ENCODE peak calls at places on chromosomes 5 and 9, in six cellular contexts. U, L, E, R, M and Q are unnamed samples.

GRCh38 chr5:174310243-174310642 is 264.7 kb downstream of the NSG2 start:
- DNase-seq in R (no peak), E (no peak), U (no peak), L (no peak), M (no peak), Q (no peak)

GRCh38 chr9:127755558-127756060 is 20.5 kb upstream of the TOR2A start:
- DNase-seq in L (no peak), M (no peak), U (no peak), E (no peak), R (no peak), Q (no peak)

GRCh38 chr5:1476181-1476966 is 31.1 kb upstream of the SLC6A3 start:
- DNase-seq in R (no peak), E (no peak), M (no peak), U (no peak), L (no peak), Q (no peak)

GRCh38 chr5:172491481-172491880 is 37.2 kb upstream of the SH3PXD2B start:
- DNase-seq in E (peak; percentile 28), M (no peak), L (no peak), R (no peak), U (no peak), Q (no peak)

GRCh38 chr9:73270967-73271722 is 119.5 kb downstream of the ANXA1 start:
- DNase-seq in R (peak; percentile 77), U (peak; percentile 93), L (peak; percentile 75), E (no peak), M (peak; percentile 93), Q (peak; percentile 61)

GRCh38 chr9:19807182-19807892 is 18.5 kb upstream of the SLC24A2 start:
- DNase-seq in M (no peak), U (no peak), E (no peak), R (no peak), L (no peak), Q (no peak)

GRCh38 chr5:154829589-154830218 is 20.7 kb downstream of the FAXDC2 start:
- DNase-seq in M (peak; percentile 23), U (peak; percentile 38), R (peak; percentile 90), L (no peak), E (no peak), Q (peak; percentile 81)

GRCh38 chr5:174581483-174581882 is 142.9 kb upstream of the MSX2 start:
- DNase-seq in U (no peak), E (peak; percentile 5), L (peak; percentile 9), M (no peak), R (peak; percentile 49), Q (no peak)

GRCh38 chr5:13957032-13957645 is 12.7 kb upstream of the DNAH5 start:
- DNase-seq in E (peak; percentile 41), U (peak; percentile 59), L (peak; percentile 54), R (peak; percentile 91), M (peak; percentile 40), Q (peak; percentile 11)

GRCh38 chr5:175206651-175207050 is 237.3 kb downstream of the DRD1 start:
- DNase-seq in R (peak; percentile 8), E (no peak), L (no peak), U (no peak), M (no peak), Q (no peak)

GRCh38 chr5:74007193-74007592 is 381.2 kb downstream of the ARHGEF28 start:
- DNase-seq in E (no peak), R (no peak), U (no peak), L (no peak), M (no peak), Q (no peak)

GRCh38 chr9:34511160-34511513 is 11.7 kb downstream of the ENHO start:
- DNase-seq in L (no peak), R (no peak), U (no peak), E (no peak), M (no peak), Q (no peak)

GRCh38 chr5:158537343-158537742 is 562.4 kb downstream of the EBF1 start:
- DNase-seq in U (no peak), L (no peak), E (no peak), M (no peak), R (no peak), Q (no peak)

GRCh38 chr5:178383301-178383918 is 150.8 kb upstream of the PHYKPL start:
- DNase-seq in L (no peak), U (no peak), M (no peak), R (no peak), E (no peak), Q (no peak)

GRCh38 chr5:95217351-95217750 is 67.5 kb downstream of the MCTP1 start:
- DNase-seq in R (no peak), U (no peak), L (no peak), E (no peak), M (no peak), Q (no peak)

GRCh38 chr9:21709464-21710058 is 92.9 kb upstream of the MTAP start:
- DNase-seq in E (peak; percentile 69), U (peak; percentile 43), M (no peak), R (peak; percentile 73), L (peak; percentile 37), Q (peak; percentile 49)

GRCh38 chr5:1521671-1522600 is 1.8 kb downstream of the LPCAT1 start:
- DNase-seq in L (peak; percentile 21), E (no peak), R (peak; percentile 80), U (peak; percentile 84), M (peak; percentile 70), Q (no peak)

GRCh38 chr9:19409406-19410194 is 791 bp downstream of the ACER2 start:
- DNase-seq in U (peak; percentile 12), R (peak; percentile 27), E (peak; percentile 55), L (peak; percentile 43), M (no peak), Q (no peak)

GRCh38 chr9:133199648-133200321 is 9.3 kb downstream of the OBP2B start:
- DNase-seq in M (no peak), R (no peak), U (no peak), E (no peak), L (no peak), Q (no peak)

GRCh38 chr5:12910611-12911010 is 1006.4 kb upstream of the CTNND2 start:
- DNase-seq in M (peak; percentile 63), U (peak; percentile 59), R (no peak), L (no peak), E (no peak), Q (no peak)

GRCh38 chr5:93150311-93151012 is 430.6 kb downstream of the NR2F1-AS1 start:
- DNase-seq in U (no peak), M (no peak), E (no peak), R (peak; percentile 50), L (no peak), Q (no peak)

GRCh38 chr5:73940026-73940425 is 314.0 kb downstream of the ARHGEF28 start:
- DNase-seq in R (no peak), U (peak; percentile 38), M (peak; percentile 31), E (no peak), L (no peak), Q (no peak)

GRCh38 chr5:110903966-110904365 is 165.2 kb downstream of the SLC25A46 start:
- DNase-seq in U (peak; percentile 72), E (no peak), M (peak; percentile 67), L (no peak), R (no peak), Q (no peak)

GRCh38 chr5:123358751-123359150 is 64.5 kb downstream of the CEP120 start:
- DNase-seq in E (no peak), M (no peak), U (no peak), R (no peak), L (no peak), Q (no peak)

GRCh38 chr5:142800776-142801494 is 30.8 kb downstream of the ARHGAP26 start:
- DNase-seq in L (no peak), R (no peak), E (peak; percentile 85), M (no peak), U (no peak), Q (no peak)

GRCh38 chr9:106092083-106092482 is 397.7 kb downstream of the TMEM38B start:
- DNase-seq in M (no peak), E (no peak), U (no peak), L (no peak), R (no peak), Q (no peak)

GRCh38 chr9:130450344-130451003 is 5.7 kb downstream of the ASS1 start:
- DNase-seq in U (no peak), E (no peak), L (peak; percentile 90), M (no peak), R (no peak), Q (no peak)

DNA sequence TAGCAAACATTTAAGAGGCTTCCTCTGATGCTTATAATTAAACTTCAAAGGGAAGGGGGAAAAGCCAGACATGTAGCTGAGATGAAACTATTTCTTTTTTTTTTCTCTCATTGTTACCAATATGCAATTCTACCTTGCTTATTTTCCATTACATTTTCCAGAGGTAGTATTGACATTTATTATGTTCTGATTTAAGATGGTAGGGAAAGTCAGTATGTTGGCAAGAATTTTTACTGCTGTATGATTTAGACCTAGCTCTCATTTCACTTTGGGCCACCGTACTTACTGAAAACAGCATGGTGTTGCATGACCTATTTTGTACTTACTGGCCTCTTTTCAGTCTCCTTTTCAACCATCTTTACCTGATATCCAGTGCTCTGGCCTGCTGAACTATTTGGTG is 9.6 kb upstream of the SPINK6 start:
- DNase-seq in E (no peak), U (no peak), M (no peak), L (no peak), R (no peak), Q (no peak)
- H4K20me1 ChIP-seq in E (no peaks in the 10 kb centered on the region), U (no peaks in the 10 kb centered on the region), M (no peaks in the 10 kb centered on the region), L (no peaks in the 10 kb centered on the region), R (no peaks in the 10 kb centered on the region), Q (no peaks in the 10 kb centered on the region)

DNA sequence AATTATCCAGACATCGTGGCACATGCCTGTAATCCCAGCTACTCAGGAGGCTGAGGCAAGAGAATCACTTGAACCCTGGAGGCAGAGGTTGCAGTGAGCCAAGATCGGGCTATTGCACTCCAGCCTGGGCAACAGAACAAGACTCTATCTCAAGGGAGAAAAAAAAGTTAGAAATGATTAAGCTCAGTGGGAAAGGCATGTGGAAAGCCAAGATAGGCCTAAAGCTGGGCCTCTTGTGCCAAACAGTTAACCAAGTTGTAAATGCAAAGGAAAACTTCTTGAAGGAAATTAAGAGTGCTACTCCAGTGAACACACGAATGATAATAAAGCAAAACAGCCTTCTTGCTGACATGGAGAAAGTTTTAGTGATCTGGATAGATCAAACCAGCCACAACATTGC is 43.0 kb downstream of the TBCA start:
- DNase-seq in L (no peak), M (no peak), E (no peak), R (no peak), U (no peak), Q (no peak)
- H4K20me1 ChIP-seq in L (peaks cover 14% of the 10 kb centered on the region), M (peaks cover 59% of the 10 kb centered on the region), E (peaks cover 5% of the 10 kb centered on the region), R (peaks cover 26% of the 10 kb centered on the region), U (no peaks in the 10 kb centered on the region), Q (peaks cover 7% of the 10 kb centered on the region)

DNA sequence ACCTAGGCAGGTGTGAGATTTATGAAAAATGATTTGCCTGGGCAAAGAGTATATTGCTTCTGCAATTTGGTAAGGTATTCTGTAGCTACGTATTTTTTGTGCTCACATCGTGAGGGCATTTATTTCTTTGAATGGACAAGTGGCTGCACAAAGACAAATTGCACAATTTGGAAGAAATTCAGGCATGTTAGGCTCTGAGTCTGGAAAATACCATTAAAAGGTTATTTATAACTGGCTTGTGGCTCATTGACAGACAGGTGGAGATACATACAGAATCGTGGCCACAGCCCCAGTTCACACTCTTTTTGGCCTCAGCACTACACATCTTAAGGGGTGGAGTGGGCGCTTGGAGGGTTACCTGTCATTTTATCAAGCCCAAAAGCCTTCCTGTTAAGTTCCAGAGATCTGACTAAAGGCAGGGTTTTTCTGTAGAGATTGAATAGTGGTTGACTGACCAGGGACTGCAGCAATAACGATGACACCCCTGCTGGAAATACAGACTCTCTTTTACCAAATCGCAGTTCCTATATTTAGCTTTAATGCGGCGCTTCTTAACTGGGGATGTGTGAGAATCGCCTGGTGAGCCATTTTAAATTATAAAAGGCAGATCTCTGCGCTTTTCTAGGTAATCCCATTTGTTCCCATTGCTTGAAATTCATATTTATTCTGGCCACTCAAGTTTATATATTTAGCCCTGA is 14.7 kb downstream of the MAN2A1 start:
- DNase-seq in R (no peak), M (peak; percentile 62), U (peak; percentile 65), E (no peak), L (no peak), Q (no peak)
- H4K20me1 ChIP-seq in R (no peaks in the 10 kb centered on the region), M (peaks cover 78% of the 10 kb centered on the region), U (no peaks in the 10 kb centered on the region), E (peaks cover 14% of the 10 kb centered on the region), L (peaks cover 41% of the 10 kb centered on the region), Q (peaks cover 6% of the 10 kb centered on the region)

GRCh38 chr9:124306098-124306735 is 48.5 kb downstream of the NEK6 start:
- DNase-seq in U (peak; percentile 93), E (no peak), R (peak; percentile 61), M (peak; percentile 90), L (no peak), Q (peak; percentile 11)
- H4K20me1 ChIP-seq in U (no peaks in the 10 kb centered on the region), E (no peaks in the 10 kb centered on the region), R (no peaks in the 10 kb centered on the region), M (peaks cover 10% of the 10 kb centered on the region), L (peaks cover 47% of the 10 kb centered on the region), Q (no peaks in the 10 kb centered on the region)